ENCODE peak calls at places on chromosomes 11 and 22, in six cellular contexts. G, K, L, V, T and E are unnamed samples.

GRCh38 chr11:57597971-57598830 is 716 bp downstream of the SERPING1 start:
- DNase-seq in G (no peak), K (no peak), L (peak; percentile 77), V (peak; percentile 77), T (peak; percentile 15), E (peak; percentile 75)

GRCh38 chr22:22394589-22394988 is 114.0 kb downstream of the ZNF280B start:
- DNase-seq in G (no peak), K (no peak), L (no peak), V (no peak), T (no peak), E (no peak)

GRCh38 chr22:44586337-44586990 is 88.4 kb upstream of the RTL6 start:
- DNase-seq in G (no peak), K (no peak), L (no peak), V (no peak), T (no peak), E (no peak)

GRCh38 chr11:6630632-6631291 is 11.5 kb upstream of the TPP1 start:
- DNase-seq in G (no peak), K (no peak), L (no peak), V (no peak), T (no peak), E (peak; percentile 72)

GRCh38 chr11:69592986-69593385 is 48.0 kb upstream of the CCND1 start:
- DNase-seq in G (no peak), K (no peak), L (no peak), V (no peak), T (no peak), E (no peak)

GRCh38 chr11:73152861-73153483 is 10.9 kb upstream of the FCHSD2 start:
- DNase-seq in G (no peak), K (peak; percentile 97), L (no peak), V (no peak), T (no peak), E (no peak)

GRCh38 chr11:3840289-3840869 is 380 bp downstream of the RHOG start:
- DNase-seq in G (no peak), K (no peak), L (peak; percentile 45), V (no peak), T (no peak), E (no peak)

GRCh38 chr22:44155115-44155514 is 25.6 kb upstream of the PARVG start:
- DNase-seq in G (no peak), K (no peak), L (no peak), V (no peak), T (no peak), E (no peak)

GRCh38 chr11:116792869-116793475 is 1.3 kb upstream of the APOA5 start:
- DNase-seq in G (no peak), K (no peak), L (no peak), V (no peak), T (no peak), E (no peak)

GRCh38 chr22:30806391-30806861 is 111.8 kb downstream of the OSBP2 start:
- DNase-seq in G (peak; percentile 66), K (no peak), L (no peak), V (peak; percentile 63), T (peak; percentile 30), E (no peak)

GRCh38 chr11:132457445-132457844 is 1074.9 kb downstream of the OPCML start:
- DNase-seq in G (no peak), K (no peak), L (no peak), V (no peak), T (no peak), E (no peak)

GRCh38 chr22:30731658-30732057 is 37.0 kb downstream of the OSBP2 start:
- DNase-seq in G (no peak), K (no peak), L (no peak), V (no peak), T (no peak), E (no peak)

GRCh38 chr22:22061085-22062077 is 78.8 kb upstream of the TOP3B start:
- DNase-seq in G (peak; percentile 8), K (no peak), L (no peak), V (no peak), T (peak; percentile 83), E (no peak)

GRCh38 chr11:77401486-77402217 is 72.2 kb downstream of the PAK1 start:
- DNase-seq in G (no peak), K (no peak), L (no peak), V (no peak), T (no peak), E (no peak)

GRCh38 chr11:28107331-28107725 is 628 bp downstream of the KIF18A start:
- DNase-seq in G (no peak), K (peak; percentile 21), L (peak; percentile 12), V (no peak), T (peak; percentile 12), E (no peak)

GRCh38 chr11:10657308-10658271 is 36.0 kb downstream of the IRAG1 start:
- DNase-seq in G (no peak), K (peak; percentile 57), L (no peak), V (no peak), T (no peak), E (no peak)

GRCh38 chr11:114059278-114059983 is at the start of gene ZBTB16:
- DNase-seq in G (no peak), K (no peak), L (peak; percentile 66), V (peak; percentile 48), T (no peak), E (peak; percentile 82)

GRCh38 chr22:50694099-50694498 is 21.5 kb downstream of the SHANK3 start:
- DNase-seq in G (no peak), K (no peak), L (no peak), V (no peak), T (no peak), E (no peak)

GRCh38 chr11:125224391-125225015 is 60.0 kb downstream of the PKNOX2 start:
- DNase-seq in G (peak; percentile 8), K (no peak), L (peak; percentile 14), V (no peak), T (peak; percentile 9), E (no peak)

GRCh38 chr11:10617551-10617950 is 49.1 kb upstream of the LYVE1 start:
- DNase-seq in G (no peak), K (no peak), L (no peak), V (no peak), T (no peak), E (no peak)

GRCh38 chr11:63610604-63611394 is 3.4 kb downstream of the PLAAT3 start:
- DNase-seq in G (no peak), K (no peak), L (no peak), V (peak; percentile 49), T (no peak), E (peak; percentile 57)

GRCh38 chr11:43399983-43400630 is 41.4 kb downstream of the TTC17 start:
- DNase-seq in G (no peak), K (no peak), L (no peak), V (no peak), T (no peak), E (no peak)

GRCh38 chr11:6637871-6638270 is 17.7 kb downstream of the DCHS1 start:
- DNase-seq in G (no peak), K (no peak), L (no peak), V (no peak), T (no peak), E (no peak)

GRCh38 chr11:1877211-1878133 is 14.2 kb downstream of the PRR33 start:
- DNase-seq in G (no peak), K (no peak), L (no peak), V (no peak), T (peak; percentile 13), E (no peak)

GRCh38 chr22:44782286-44782830 is 30.0 kb downstream of the ARHGAP8 start:
- DNase-seq in G (no peak), K (no peak), L (no peak), V (no peak), T (no peak), E (no peak)

GRCh38 chr11:77372736-77373135 is 71.2 kb upstream of the GDPD4 start:
- DNase-seq in G (no peak), K (no peak), L (no peak), V (no peak), T (no peak), E (no peak)

GRCh38 chr11:975824-976223 is 50.2 kb downstream of the AP2A2 start:
- DNase-seq in G (no peak), K (no peak), L (peak; percentile 56), V (peak; percentile 40), T (peak; percentile 44), E (peak; percentile 69)

GRCh38 chr22:25853902-25854301 is 111.9 kb downstream of the MYO18B start:
- DNase-seq in G (peak; percentile 6), K (no peak), L (no peak), V (no peak), T (peak; percentile 18), E (no peak)

GRCh38 chr22:20430641-20431519 is 6.7 kb downstream of the SCARF2 start:
- DNase-seq in G (peak; percentile 33), K (no peak), L (peak; percentile 79), V (no peak), T (no peak), E (no peak)

GRCh38 chr11:85170184-85170583 is 457.0 kb downstream of the DLG2 start:
- DNase-seq in G (peak; percentile 53), K (no peak), L (no peak), V (peak; percentile 40), T (no peak), E (peak; percentile 13)

GRCh38 chr11:134025086-134025437 is 43.8 kb upstream of the JAM3 start:
- DNase-seq in G (no peak), K (no peak), L (no peak), V (no peak), T (no peak), E (no peak)
- TF ChIP-seq ZNF274 in G (no peak), K (no peak), L (no peak), V (no peak), T (no peak), E (no peak)

DNA sequence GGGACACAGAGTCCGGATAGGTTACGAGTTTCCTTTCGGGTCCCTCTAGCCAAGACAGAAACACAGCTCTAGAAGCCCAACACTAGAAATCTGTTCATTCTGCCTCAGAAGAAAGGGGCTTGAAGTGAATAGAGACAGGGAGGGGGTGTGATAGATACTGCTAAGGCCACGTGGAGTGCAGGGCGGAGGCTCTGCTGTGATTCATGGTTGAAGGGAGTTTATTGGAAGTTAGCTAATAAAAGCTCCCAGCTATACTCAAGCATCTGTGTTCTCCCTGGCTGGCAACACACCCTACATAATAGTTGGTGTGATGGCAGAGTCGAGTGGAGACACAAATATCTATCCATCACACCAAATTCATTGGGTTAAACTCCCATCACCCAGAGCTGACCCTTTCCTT is 337.4 kb downstream of the CADM1 start:
- DNase-seq in G (no peak), K (no peak), L (no peak), V (no peak), T (no peak), E (no peak)
- TF ChIP-seq ZNF274 in G (no peak), K (no peak), L (no peak), V (no peak), T (no peak), E (no peak)

GRCh38 chr11:12696911-12697581 is 22.8 kb downstream of the TEAD1 start:
- DNase-seq in G (peak; percentile 57), K (no peak), L (no peak), V (no peak), T (no peak), E (no peak)
- TF ChIP-seq ZNF274 in G (no peak), K (no peak), L (no peak), V (no peak), T (no peak), E (no peak)

DNA sequence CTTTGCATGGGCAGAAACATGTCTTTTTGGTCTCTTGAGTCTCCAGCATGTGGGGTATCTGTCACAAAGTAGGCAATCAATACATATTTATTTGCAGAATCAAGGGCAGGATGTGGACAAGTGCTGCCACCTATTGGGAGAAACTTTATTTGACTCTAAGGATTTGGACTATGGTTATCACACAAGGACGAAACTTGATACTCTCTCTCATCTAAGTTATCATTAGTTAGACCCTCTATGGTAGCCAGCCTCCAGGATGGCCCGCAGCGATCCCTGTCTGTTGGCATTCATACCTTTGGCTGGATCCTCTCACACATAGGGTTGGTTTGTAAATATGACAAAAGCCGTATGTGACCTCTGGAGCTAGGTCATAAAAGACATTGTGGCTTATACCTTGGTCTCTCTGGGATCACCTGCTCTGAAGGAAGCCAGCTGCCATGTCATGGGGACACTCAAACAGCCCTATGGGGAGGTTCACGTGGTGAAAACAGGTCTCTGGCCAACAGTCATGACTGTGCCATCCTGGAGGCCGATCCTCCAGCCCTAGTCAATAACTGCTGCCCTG is 1.1 kb upstream of the FBXO7 start:
- DNase-seq in G (peak; percentile 68), K (peak; percentile 34), L (peak; percentile 22), V (no peak), T (peak; percentile 76), E (peak; percentile 56)
- TF ChIP-seq ZNF274 in G (no peak), K (no peak), L (no peak), V (no peak), T (no peak), E (no peak)